ENCODE peak calls at places on chromosomes 5 and 9, in seven cellular contexts. P, J, Z, M, I, R and G are unnamed samples.

GRCh38 chr5:54090495-54091084 is 219.8 kb downstream of the ARL15 start:
- DNase-seq in P (peak), J (peak), Z (no peak), M (no peak), I (no peak), R (no peak), G (no peak)

GRCh38 chr9:74555625-74556024 is 58.5 kb downstream of the RORB start:
- DNase-seq in P (no peak), J (no peak), Z (no peak), M (no peak), I (no peak), R (no peak), G (no peak)

GRCh38 chr5:9498541-9499497 is 47.1 kb downstream of the SEMA5A start:
- DNase-seq in P (peak), J (peak), Z (no peak), M (no peak), I (no peak), R (no peak), G (no peak)

GRCh38 chr9:29211681-29212589 is 1638.7 kb upstream of the C9orf72 start:
- DNase-seq in P (peak), J (peak), Z (peak), M (peak), I (peak), R (no peak), G (no peak)

GRCh38 chr5:130237721-130238120 is 333.5 kb downstream of the CHSY3 start:
- DNase-seq in P (no peak), J (no peak), Z (no peak), M (no peak), I (no peak), R (no peak), G (no peak)

GRCh38 chr5:16446993-16447392 is 18.6 kb downstream of the ZNF622 start:
- DNase-seq in P (no peak), J (no peak), Z (no peak), M (no peak), I (no peak), R (no peak), G (no peak)

GRCh38 chr5:67998709-67999251 is 216.8 kb upstream of the PIK3R1 start:
- DNase-seq in P (peak), J (peak), Z (no peak), M (peak), I (no peak), R (no peak), G (no peak)

GRCh38 chr9:87592554-87593394 is 95.1 kb downstream of the DAPK1 start:
- DNase-seq in P (no peak), J (peak), Z (no peak), M (peak), I (no peak), R (no peak), G (no peak)

GRCh38 chr5:129506092-129506491 is 46.0 kb downstream of the ADAMTS19 start:
- DNase-seq in P (peak), J (peak), Z (no peak), M (no peak), I (no peak), R (no peak), G (no peak)

GRCh38 chr5:173909205-173909604 is 21.1 kb downstream of the CPEB4 start:
- DNase-seq in P (no peak), J (no peak), Z (no peak), M (no peak), I (no peak), R (no peak), G (no peak)

GRCh38 chr9:24487946-24488345 is 57.8 kb downstream of the IZUMO3 start:
- DNase-seq in P (no peak), J (no peak), Z (no peak), M (no peak), I (no peak), R (no peak), G (no peak)

GRCh38 chr5:25345240-25345771 is 700.5 kb upstream of the CDH10 start:
- DNase-seq in P (no peak), J (no peak), Z (no peak), M (no peak), I (no peak), R (no peak), G (no peak)

GRCh38 chr5:6715758-6716633 is 2.8 kb downstream of the TENT4A start:
- DNase-seq in P (no peak), J (no peak), Z (peak), M (no peak), I (no peak), R (no peak), G (no peak)

GRCh38 chr5:14715481-14715880 is 51.0 kb downstream of the OTULIN start:
- DNase-seq in P (no peak), J (no peak), Z (no peak), M (no peak), I (no peak), R (no peak), G (no peak)